ENCODE peak calls at places on chromosomes 5 and 9, in ten cellular contexts. One of them, this sample, is unnamed.

GRCh38 chr5:80736730-80737129 is 81.9 kb upstream of the DHFR start:
- DNase-seq in adrenal gland: no peak
- DNase-seq in esophagus squamous epithelium: no peak
- DNase-seq in breast epithelium: no peak
- DNase-seq in right lobe of liver: no peak
- DNase-seq in A549: peak; percentile 21
- DNase-seq in ovary: no peak
- DNase-seq in suprapubic skin: no peak
- DNase-seq in prostate gland: no peak
- DNase-seq in body of pancreas: no peak
- DNase-seq in this sample: no peak

GRCh38 chr9:94922098-94922607 is 195.7 kb downstream of the AOPEP start:
- DNase-seq in A549: no peak
- DNase-seq in ovary: peak; percentile 46
- DNase-seq in esophagus squamous epithelium: no peak
- DNase-seq in breast epithelium: no peak
- DNase-seq in body of pancreas: peak; percentile 74
- DNase-seq in adrenal gland: peak; percentile 44
- DNase-seq in suprapubic skin: no peak
- DNase-seq in right lobe of liver: no peak
- DNase-seq in prostate gland: peak; percentile 77
- DNase-seq in this sample: no peak

GRCh38 chr9:70120834-70121510 is 77.3 kb downstream of the MAMDC2 start:
- DNase-seq in prostate gland: no peak
- DNase-seq in body of pancreas: peak; percentile 40
- DNase-seq in esophagus squamous epithelium: no peak
- DNase-seq in suprapubic skin: peak; percentile 85
- DNase-seq in A549: no peak
- DNase-seq in ovary: peak; percentile 64
- DNase-seq in adrenal gland: peak; percentile 32
- DNase-seq in right lobe of liver: no peak
- DNase-seq in breast epithelium: no peak
- DNase-seq in this sample: peak; percentile 84

GRCh38 chr5:68409259-68409658 is 193.7 kb downstream of the PIK3R1 start:
- DNase-seq in body of pancreas: no peak
- DNase-seq in suprapubic skin: no peak
- DNase-seq in prostate gland: no peak
- DNase-seq in ovary: no peak
- DNase-seq in adrenal gland: no peak
- DNase-seq in breast epithelium: no peak
- DNase-seq in right lobe of liver: no peak
- DNase-seq in A549: no peak
- DNase-seq in esophagus squamous epithelium: no peak
- DNase-seq in this sample: no peak

GRCh38 chr9:14111670-14112069 is 202.3 kb downstream of the NFIB start:
- DNase-seq in suprapubic skin: no peak
- DNase-seq in A549: no peak
- DNase-seq in prostate gland: no peak
- DNase-seq in breast epithelium: no peak
- DNase-seq in body of pancreas: no peak
- DNase-seq in ovary: no peak
- DNase-seq in esophagus squamous epithelium: no peak
- DNase-seq in right lobe of liver: no peak
- DNase-seq in adrenal gland: no peak
- DNase-seq in this sample: no peak

GRCh38 chr5:149423287-149424268 is 44.5 kb upstream of the IL17B start:
- DNase-seq in A549: no peak
- DNase-seq in suprapubic skin: no peak
- DNase-seq in breast epithelium: no peak
- DNase-seq in body of pancreas: no peak
- DNase-seq in right lobe of liver: no peak
- DNase-seq in adrenal gland: peak; percentile 46
- DNase-seq in prostate gland: no peak
- DNase-seq in esophagus squamous epithelium: no peak
- DNase-seq in ovary: peak; percentile 61
- DNase-seq in this sample: peak; percentile 87

GRCh38 chr5:81922790-81923398 is 48.9 kb upstream of the ATG10 start:
- DNase-seq in body of pancreas: no peak
- DNase-seq in A549: no peak
- DNase-seq in adrenal gland: no peak
- DNase-seq in esophagus squamous epithelium: no peak
- DNase-seq in right lobe of liver: no peak
- DNase-seq in breast epithelium: no peak
- DNase-seq in prostate gland: no peak
- DNase-seq in ovary: no peak
- DNase-seq in suprapubic skin: no peak
- DNase-seq in this sample: no peak

GRCh38 chr5:85591311-85591710 is 1026.4 kb upstream of the COX7C start:
- DNase-seq in esophagus squamous epithelium: no peak
- DNase-seq in breast epithelium: no peak
- DNase-seq in ovary: no peak
- DNase-seq in prostate gland: no peak
- DNase-seq in body of pancreas: no peak
- DNase-seq in A549: no peak
- DNase-seq in right lobe of liver: no peak
- DNase-seq in adrenal gland: no peak
- DNase-seq in suprapubic skin: no peak
- DNase-seq in this sample: no peak

GRCh38 chr9:96006961-96007360 is 131.5 kb downstream of the ERCC6L2 start:
- DNase-seq in ovary: no peak
- DNase-seq in A549: no peak
- DNase-seq in prostate gland: no peak
- DNase-seq in body of pancreas: no peak
- DNase-seq in adrenal gland: no peak
- DNase-seq in breast epithelium: no peak
- DNase-seq in right lobe of liver: no peak
- DNase-seq in suprapubic skin: no peak
- DNase-seq in esophagus squamous epithelium: no peak
- DNase-seq in this sample: no peak

GRCh38 chr5:38433160-38433861 is 123.1 kb downstream of the LIFR start:
- DNase-seq in right lobe of liver: no peak
- DNase-seq in prostate gland: no peak
- DNase-seq in adrenal gland: peak; percentile 7
- DNase-seq in breast epithelium: no peak
- DNase-seq in esophagus squamous epithelium: no peak
- DNase-seq in A549: no peak
- DNase-seq in body of pancreas: peak; percentile 12
- DNase-seq in ovary: peak; percentile 54
- DNase-seq in suprapubic skin: no peak
- DNase-seq in this sample: peak; percentile 75

DNA sequence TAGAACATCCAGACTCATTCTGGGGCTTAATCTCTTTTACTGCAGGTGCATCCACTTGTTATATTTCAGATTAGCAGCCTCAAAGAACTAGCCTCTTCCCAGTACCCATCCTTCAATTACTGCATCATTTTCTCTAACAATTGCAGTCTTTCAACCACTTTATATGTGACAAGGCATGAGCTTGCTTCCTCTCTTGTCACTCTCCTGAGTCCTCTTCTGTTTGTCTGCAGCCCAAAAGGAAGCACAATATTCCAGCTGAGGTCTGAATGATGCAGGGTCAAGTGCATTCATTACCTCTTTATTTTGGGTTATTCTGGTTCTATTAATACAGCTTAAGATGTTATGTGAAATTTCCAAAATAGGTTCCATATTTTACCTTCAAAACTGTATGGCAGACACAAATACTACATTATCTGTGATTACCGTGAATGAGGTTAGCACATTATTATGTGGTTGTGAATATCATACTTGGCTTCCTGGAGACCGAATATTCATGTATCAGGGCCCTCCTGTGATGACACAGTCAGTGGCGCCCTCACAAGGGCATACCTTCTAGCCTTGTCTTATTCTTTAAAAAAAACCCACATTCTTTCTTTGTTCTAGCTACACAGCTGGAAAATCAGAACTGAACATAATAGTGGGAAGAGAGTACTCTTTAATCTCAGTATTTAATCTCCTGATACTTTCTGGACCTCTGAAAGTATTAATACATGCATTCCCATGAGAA is 323.8 kb downstream of the PDE4D start:
- DNase-seq in ovary: no peak
- DNase-seq in right lobe of liver: no peak
- DNase-seq in esophagus squamous epithelium: no peak
- DNase-seq in breast epithelium: no peak
- DNase-seq in body of pancreas: no peak
- DNase-seq in suprapubic skin: no peak
- DNase-seq in prostate gland: no peak
- DNase-seq in A549: no peak
- DNase-seq in adrenal gland: no peak
- DNase-seq in this sample: no peak
- H3K4me1 ChIP-seq in ovary: no peaks in the 10 kb centered on the region
- H3K4me1 ChIP-seq in right lobe of liver: no peaks in the 10 kb centered on the region
- H3K4me1 ChIP-seq in esophagus squamous epithelium: no peaks in the 10 kb centered on the region
- H3K4me1 ChIP-seq in breast epithelium: no peaks in the 10 kb centered on the region
- H3K4me1 ChIP-seq in body of pancreas: no peaks in the 10 kb centered on the region
- H3K4me1 ChIP-seq in suprapubic skin: no peaks in the 10 kb centered on the region
- H3K4me1 ChIP-seq in prostate gland: no peaks in the 10 kb centered on the region
- H3K4me1 ChIP-seq in A549: peaks cover 86% of the 10 kb centered on the region
- H3K4me1 ChIP-seq in adrenal gland: no peaks in the 10 kb centered on the region
- H3K4me1 ChIP-seq in this sample: no peaks in the 10 kb centered on the region

DNA sequence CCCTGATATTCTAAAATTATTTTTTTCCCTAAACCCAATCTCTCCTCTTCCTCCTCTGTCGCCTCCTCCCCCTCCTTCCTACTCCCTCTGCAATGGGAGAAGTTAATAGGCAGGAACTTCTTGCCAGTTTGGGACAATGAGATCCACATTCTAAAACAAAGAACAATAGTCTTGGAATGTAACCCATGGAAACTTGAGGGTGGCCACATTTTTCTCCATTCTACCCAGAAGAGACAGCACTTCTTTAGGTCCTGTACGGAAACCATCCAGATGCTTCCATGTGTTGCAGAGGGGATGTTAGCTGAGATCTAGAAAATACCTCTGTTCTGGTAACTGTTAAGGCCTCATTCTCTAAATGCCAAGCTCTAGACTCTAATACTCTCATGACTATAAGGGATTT is 10.0 kb downstream of the SPARC start:
- DNase-seq in prostate gland: no peak
- DNase-seq in ovary: no peak
- DNase-seq in adrenal gland: no peak
- DNase-seq in suprapubic skin: no peak
- DNase-seq in right lobe of liver: no peak
- DNase-seq in breast epithelium: no peak
- DNase-seq in body of pancreas: no peak
- DNase-seq in A549: no peak
- DNase-seq in esophagus squamous epithelium: no peak
- DNase-seq in this sample: no peak
- TF ChIP-seq POLR2A in prostate gland: no peak
- TF ChIP-seq POLR2A in ovary: no peak
- TF ChIP-seq POLR2A in adrenal gland: no peak
- TF ChIP-seq POLR2A in suprapubic skin: no peak
- TF ChIP-seq POLR2A in right lobe of liver: no peak
- TF ChIP-seq POLR2A in breast epithelium: no peak
- TF ChIP-seq POLR2A in body of pancreas: no peak
- TF ChIP-seq POLR2A in A549: no peak
- TF ChIP-seq POLR2A in esophagus squamous epithelium: no peak
- TF ChIP-seq POLR2A in this sample: no peak

GRCh38 chr9:82581516-82581915 is 481.4 kb downstream of the RASEF start:
- DNase-seq in body of pancreas: no peak
- DNase-seq in ovary: no peak
- DNase-seq in esophagus squamous epithelium: no peak
- DNase-seq in A549: no peak
- DNase-seq in adrenal gland: no peak
- DNase-seq in right lobe of liver: no peak
- DNase-seq in suprapubic skin: no peak
- DNase-seq in breast epithelium: no peak
- DNase-seq in prostate gland: no peak
- DNase-seq in this sample: no peak
- H3K27ac ChIP-seq in body of pancreas: no peak overlapping the region
- H3K27ac ChIP-seq in ovary: no peak overlapping the region
- H3K27ac ChIP-seq in esophagus squamous epithelium: no peak overlapping the region
- H3K27ac ChIP-seq in A549: no peak overlapping the region
- H3K27ac ChIP-seq in adrenal gland: no peak overlapping the region
- H3K27ac ChIP-seq in right lobe of liver: peak overlapping the region; percentile 85
- H3K27ac ChIP-seq in suprapubic skin: no peak overlapping the region
- H3K27ac ChIP-seq in breast epithelium: no peak overlapping the region
- H3K27ac ChIP-seq in prostate gland: no peak overlapping the region
- H3K27ac ChIP-seq in this sample: no peak overlapping the region

GRCh38 chr5:62315376-62316049 is 9.5 kb downstream of the KIF2A start:
- DNase-seq in right lobe of liver: no peak
- DNase-seq in suprapubic skin: no peak
- DNase-seq in prostate gland: no peak
- DNase-seq in ovary: no peak
- DNase-seq in breast epithelium: no peak
- DNase-seq in adrenal gland: no peak
- DNase-seq in body of pancreas: no peak
- DNase-seq in A549: no peak
- DNase-seq in esophagus squamous epithelium: no peak
- DNase-seq in this sample: no peak

GRCh38 chr5:62317810-62318209 is 11.8 kb downstream of the KIF2A start:
- DNase-seq in breast epithelium: no peak
- DNase-seq in body of pancreas: no peak
- DNase-seq in suprapubic skin: no peak
- DNase-seq in ovary: no peak
- DNase-seq in prostate gland: no peak
- DNase-seq in A549: no peak
- DNase-seq in right lobe of liver: no peak
- DNase-seq in adrenal gland: no peak
- DNase-seq in esophagus squamous epithelium: no peak
- DNase-seq in this sample: no peak

GRCh38 chr5:62314431-62314830 is 8.4 kb downstream of the KIF2A start:
- DNase-seq in right lobe of liver: no peak
- DNase-seq in adrenal gland: no peak
- DNase-seq in esophagus squamous epithelium: no peak
- DNase-seq in body of pancreas: no peak
- DNase-seq in suprapubic skin: no peak
- DNase-seq in prostate gland: no peak
- DNase-seq in ovary: no peak
- DNase-seq in breast epithelium: no peak
- DNase-seq in A549: no peak
- DNase-seq in this sample: no peak

GRCh38 chr5:62312674-62313073 is 6.7 kb downstream of the KIF2A start:
- DNase-seq in body of pancreas: no peak
- DNase-seq in adrenal gland: no peak
- DNase-seq in breast epithelium: no peak
- DNase-seq in ovary: no peak
- DNase-seq in prostate gland: no peak
- DNase-seq in right lobe of liver: no peak
- DNase-seq in A549: no peak
- DNase-seq in esophagus squamous epithelium: no peak
- DNase-seq in suprapubic skin: no peak
- DNase-seq in this sample: no peak

DNA sequence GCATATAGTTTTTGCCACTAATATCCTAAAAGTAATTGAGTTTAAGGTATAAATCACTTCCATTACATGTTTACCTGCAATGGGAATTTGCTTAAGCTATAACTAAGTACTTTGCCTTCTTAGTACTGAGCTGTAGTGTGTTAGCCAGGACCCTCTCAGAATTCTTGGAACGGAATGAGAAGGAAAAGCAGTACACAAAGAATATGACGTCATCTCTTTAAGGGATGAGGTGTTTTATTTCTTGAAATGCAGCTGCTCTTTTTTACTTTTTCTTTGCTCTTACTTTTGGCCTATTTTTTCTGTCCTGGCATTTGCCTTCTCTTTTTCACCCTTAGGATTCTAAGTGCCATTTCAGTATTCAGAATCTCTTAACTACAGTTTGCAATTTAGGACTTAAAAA is 10.1 kb downstream of the KIF2A start:
- DNase-seq in prostate gland: no peak
- DNase-seq in adrenal gland: no peak
- DNase-seq in esophagus squamous epithelium: no peak
- DNase-seq in breast epithelium: no peak
- DNase-seq in ovary: no peak
- DNase-seq in suprapubic skin: no peak
- DNase-seq in right lobe of liver: no peak
- DNase-seq in body of pancreas: no peak
- DNase-seq in A549: no peak
- DNase-seq in this sample: no peak
- H3K4me1 ChIP-seq in prostate gland: no peaks in the 10 kb centered on the region
- H3K4me1 ChIP-seq in adrenal gland: peaks cover 13% of the 10 kb centered on the region
- H3K4me1 ChIP-seq in esophagus squamous epithelium: peaks cover 15% of the 10 kb centered on the region
- H3K4me1 ChIP-seq in breast epithelium: no peaks in the 10 kb centered on the region
- H3K4me1 ChIP-seq in ovary: no peaks in the 10 kb centered on the region
- H3K4me1 ChIP-seq in suprapubic skin: peaks cover 9% of the 10 kb centered on the region
- H3K4me1 ChIP-seq in right lobe of liver: no peaks in the 10 kb centered on the region
- H3K4me1 ChIP-seq in body of pancreas: peaks cover 13% of the 10 kb centered on the region
- H3K4me1 ChIP-seq in A549: peaks cover 41% of the 10 kb centered on the region
- H3K4me1 ChIP-seq in this sample: no peaks in the 10 kb centered on the region